ENCODE peak calls at places on chromosomes 5 and 9, in nine cellular contexts. One of them, this sample, is unnamed.

GRCh38 chr5:21219966-21220365 is 1232.0 kb upstream of the CDH18 start:
- DNase-seq in ecto neural progenitor cell: no peak
- DNase-seq in IMR-90: no peak
- DNase-seq in stimulated activated naive CD8-positive, alpha-beta T cell treated with anti-CD3 and anti-CD28 coated beads, Interleukin-15, Interleukin-2, amounts not matched to agents 100 U/mL and 50 U/mL, for 24 hours: no peak
- DNase-seq in germinal center: no peak
- DNase-seq in progenitor cell of endocrine pancreas: no peak
- DNase-seq in colonic mucosa: no peak
- DNase-seq in neural progenitor cell: no peak
- DNase-seq in activated CD8-positive, alpha-beta memory T cell treated with anti-CD3 and anti-CD28 coated beads for 48 hours: no peak
- DNase-seq in this sample: no peak

GRCh38 chr9:36803951-36804350 is 230.1 kb downstream of the PAX5 start:
- DNase-seq in IMR-90: no peak
- DNase-seq in stimulated activated naive CD8-positive, alpha-beta T cell treated with anti-CD3 and anti-CD28 coated beads, Interleukin-15, Interleukin-2, amounts not matched to agents 100 U/mL and 50 U/mL, for 24 hours: no peak
- DNase-seq in activated CD8-positive, alpha-beta memory T cell treated with anti-CD3 and anti-CD28 coated beads for 48 hours: no peak
- DNase-seq in germinal center: no peak
- DNase-seq in progenitor cell of endocrine pancreas: no peak
- DNase-seq in ecto neural progenitor cell: no peak
- DNase-seq in colonic mucosa: no peak
- DNase-seq in neural progenitor cell: no peak
- DNase-seq in this sample: no peak

GRCh38 chr5:97547999-97548797 is 365.2 kb upstream of the RIOK2 start:
- DNase-seq in neural progenitor cell: no peak
- DNase-seq in germinal center: no peak
- DNase-seq in ecto neural progenitor cell: no peak
- DNase-seq in IMR-90: no peak
- DNase-seq in progenitor cell of endocrine pancreas: no peak
- DNase-seq in activated CD8-positive, alpha-beta memory T cell treated with anti-CD3 and anti-CD28 coated beads for 48 hours: no peak
- DNase-seq in colonic mucosa: no peak
- DNase-seq in stimulated activated naive CD8-positive, alpha-beta T cell treated with anti-CD3 and anti-CD28 coated beads, Interleukin-15, Interleukin-2, amounts not matched to agents 100 U/mL and 50 U/mL, for 24 hours: no peak
- DNase-seq in this sample: no peak

GRCh38 chr5:14560091-14560595 is 21.4 kb upstream of the OTULINL start:
- DNase-seq in activated CD8-positive, alpha-beta memory T cell treated with anti-CD3 and anti-CD28 coated beads for 48 hours: no peak
- DNase-seq in progenitor cell of endocrine pancreas: no peak
- DNase-seq in stimulated activated naive CD8-positive, alpha-beta T cell treated with anti-CD3 and anti-CD28 coated beads, Interleukin-15, Interleukin-2, amounts not matched to agents 100 U/mL and 50 U/mL, for 24 hours: no peak
- DNase-seq in neural progenitor cell: peak; percentile 9
- DNase-seq in IMR-90: no peak
- DNase-seq in germinal center: no peak
- DNase-seq in ecto neural progenitor cell: no peak
- DNase-seq in colonic mucosa: peak; percentile 84
- DNase-seq in this sample: no peak

GRCh38 chr9:121353246-121353975 is 16.6 kb downstream of the STOM start:
- DNase-seq in stimulated activated naive CD8-positive, alpha-beta T cell treated with anti-CD3 and anti-CD28 coated beads, Interleukin-15, Interleukin-2, amounts not matched to agents 100 U/mL and 50 U/mL, for 24 hours: peak; percentile 37
- DNase-seq in colonic mucosa: no peak
- DNase-seq in neural progenitor cell: no peak
- DNase-seq in progenitor cell of endocrine pancreas: no peak
- DNase-seq in activated CD8-positive, alpha-beta memory T cell treated with anti-CD3 and anti-CD28 coated beads for 48 hours: peak; percentile 25
- DNase-seq in IMR-90: no peak
- DNase-seq in ecto neural progenitor cell: no peak
- DNase-seq in germinal center: no peak
- DNase-seq in this sample: peak; percentile 60

GRCh38 chr5:140576776-140577201 is 12.2 kb downstream of the SLC35A4 start:
- DNase-seq in progenitor cell of endocrine pancreas: no peak
- DNase-seq in activated CD8-positive, alpha-beta memory T cell treated with anti-CD3 and anti-CD28 coated beads for 48 hours: no peak
- DNase-seq in stimulated activated naive CD8-positive, alpha-beta T cell treated with anti-CD3 and anti-CD28 coated beads, Interleukin-15, Interleukin-2, amounts not matched to agents 100 U/mL and 50 U/mL, for 24 hours: no peak
- DNase-seq in ecto neural progenitor cell: no peak
- DNase-seq in neural progenitor cell: no peak
- DNase-seq in germinal center: no peak
- DNase-seq in IMR-90: no peak
- DNase-seq in colonic mucosa: no peak
- DNase-seq in this sample: no peak

GRCh38 chr5:75113354-75113753 is 61.0 kb upstream of the GCNT4 start:
- DNase-seq in ecto neural progenitor cell: no peak
- DNase-seq in IMR-90: no peak
- DNase-seq in colonic mucosa: no peak
- DNase-seq in stimulated activated naive CD8-positive, alpha-beta T cell treated with anti-CD3 and anti-CD28 coated beads, Interleukin-15, Interleukin-2, amounts not matched to agents 100 U/mL and 50 U/mL, for 24 hours: no peak
- DNase-seq in progenitor cell of endocrine pancreas: no peak
- DNase-seq in germinal center: no peak
- DNase-seq in neural progenitor cell: no peak
- DNase-seq in activated CD8-positive, alpha-beta memory T cell treated with anti-CD3 and anti-CD28 coated beads for 48 hours: no peak
- DNase-seq in this sample: no peak

GRCh38 chr5:29963956-29964355 is 1229.5 kb upstream of the CDH6 start:
- DNase-seq in progenitor cell of endocrine pancreas: no peak
- DNase-seq in germinal center: no peak
- DNase-seq in neural progenitor cell: peak; percentile 33
- DNase-seq in ecto neural progenitor cell: no peak
- DNase-seq in stimulated activated naive CD8-positive, alpha-beta T cell treated with anti-CD3 and anti-CD28 coated beads, Interleukin-15, Interleukin-2, amounts not matched to agents 100 U/mL and 50 U/mL, for 24 hours: no peak
- DNase-seq in IMR-90: no peak
- DNase-seq in colonic mucosa: no peak
- DNase-seq in activated CD8-positive, alpha-beta memory T cell treated with anti-CD3 and anti-CD28 coated beads for 48 hours: no peak
- DNase-seq in this sample: no peak

GRCh38 chr9:119698535-119698934 is 329.3 kb upstream of the BRINP1 start:
- DNase-seq in colonic mucosa: no peak
- DNase-seq in IMR-90: no peak
- DNase-seq in progenitor cell of endocrine pancreas: no peak
- DNase-seq in stimulated activated naive CD8-positive, alpha-beta T cell treated with anti-CD3 and anti-CD28 coated beads, Interleukin-15, Interleukin-2, amounts not matched to agents 100 U/mL and 50 U/mL, for 24 hours: no peak
- DNase-seq in neural progenitor cell: no peak
- DNase-seq in ecto neural progenitor cell: no peak
- DNase-seq in activated CD8-positive, alpha-beta memory T cell treated with anti-CD3 and anti-CD28 coated beads for 48 hours: no peak
- DNase-seq in germinal center: no peak
- DNase-seq in this sample: no peak

GRCh38 chr9:31996331-31996730 is 388.1 kb upstream of the ACO1 start:
- DNase-seq in stimulated activated naive CD8-positive, alpha-beta T cell treated with anti-CD3 and anti-CD28 coated beads, Interleukin-15, Interleukin-2, amounts not matched to agents 100 U/mL and 50 U/mL, for 24 hours: no peak
- DNase-seq in progenitor cell of endocrine pancreas: no peak
- DNase-seq in neural progenitor cell: peak; percentile 18
- DNase-seq in activated CD8-positive, alpha-beta memory T cell treated with anti-CD3 and anti-CD28 coated beads for 48 hours: no peak
- DNase-seq in IMR-90: no peak
- DNase-seq in colonic mucosa: no peak
- DNase-seq in germinal center: no peak
- DNase-seq in ecto neural progenitor cell: no peak
- DNase-seq in this sample: no peak

GRCh38 chr5:115549154-115549553 is 4.6 kb upstream of the FEM1C start:
- DNase-seq in germinal center: peak; percentile 38
- DNase-seq in colonic mucosa: no peak
- DNase-seq in ecto neural progenitor cell: no peak
- DNase-seq in IMR-90: peak; percentile 19
- DNase-seq in neural progenitor cell: peak; percentile 63
- DNase-seq in activated CD8-positive, alpha-beta memory T cell treated with anti-CD3 and anti-CD28 coated beads for 48 hours: no peak
- DNase-seq in stimulated activated naive CD8-positive, alpha-beta T cell treated with anti-CD3 and anti-CD28 coated beads, Interleukin-15, Interleukin-2, amounts not matched to agents 100 U/mL and 50 U/mL, for 24 hours: peak; percentile 23
- DNase-seq in progenitor cell of endocrine pancreas: no peak
- DNase-seq in this sample: peak; percentile 47

GRCh38 chr9:132049323-132049882 is 30.3 kb downstream of the MED27 start:
- DNase-seq in progenitor cell of endocrine pancreas: no peak
- DNase-seq in ecto neural progenitor cell: no peak
- DNase-seq in activated CD8-positive, alpha-beta memory T cell treated with anti-CD3 and anti-CD28 coated beads for 48 hours: no peak
- DNase-seq in IMR-90: no peak
- DNase-seq in colonic mucosa: no peak
- DNase-seq in stimulated activated naive CD8-positive, alpha-beta T cell treated with anti-CD3 and anti-CD28 coated beads, Interleukin-15, Interleukin-2, amounts not matched to agents 100 U/mL and 50 U/mL, for 24 hours: no peak
- DNase-seq in neural progenitor cell: no peak
- DNase-seq in germinal center: no peak
- DNase-seq in this sample: no peak

GRCh38 chr9:109168170-109168569 is 1.1 kb upstream of the FRRS1L start:
- DNase-seq in stimulated activated naive CD8-positive, alpha-beta T cell treated with anti-CD3 and anti-CD28 coated beads, Interleukin-15, Interleukin-2, amounts not matched to agents 100 U/mL and 50 U/mL, for 24 hours: no peak
- DNase-seq in progenitor cell of endocrine pancreas: no peak
- DNase-seq in neural progenitor cell: no peak
- DNase-seq in IMR-90: no peak
- DNase-seq in activated CD8-positive, alpha-beta memory T cell treated with anti-CD3 and anti-CD28 coated beads for 48 hours: no peak
- DNase-seq in colonic mucosa: no peak
- DNase-seq in germinal center: no peak
- DNase-seq in ecto neural progenitor cell: no peak
- DNase-seq in this sample: no peak

GRCh38 chr9:68964102-68964541 is 49.8 kb downstream of the PRKACG start:
- DNase-seq in stimulated activated naive CD8-positive, alpha-beta T cell treated with anti-CD3 and anti-CD28 coated beads, Interleukin-15, Interleukin-2, amounts not matched to agents 100 U/mL and 50 U/mL, for 24 hours: no peak
- DNase-seq in progenitor cell of endocrine pancreas: no peak
- DNase-seq in ecto neural progenitor cell: no peak
- DNase-seq in neural progenitor cell: no peak
- DNase-seq in germinal center: no peak
- DNase-seq in activated CD8-positive, alpha-beta memory T cell treated with anti-CD3 and anti-CD28 coated beads for 48 hours: no peak
- DNase-seq in colonic mucosa: peak; percentile 40
- DNase-seq in IMR-90: no peak
- DNase-seq in this sample: no peak

GRCh38 chr5:78920604-78921003 is 64.5 kb downstream of the ARSB start:
- DNase-seq in progenitor cell of endocrine pancreas: no peak
- DNase-seq in germinal center: no peak
- DNase-seq in IMR-90: peak; percentile 71
- DNase-seq in neural progenitor cell: no peak
- DNase-seq in colonic mucosa: no peak
- DNase-seq in stimulated activated naive CD8-positive, alpha-beta T cell treated with anti-CD3 and anti-CD28 coated beads, Interleukin-15, Interleukin-2, amounts not matched to agents 100 U/mL and 50 U/mL, for 24 hours: no peak
- DNase-seq in ecto neural progenitor cell: no peak
- DNase-seq in activated CD8-positive, alpha-beta memory T cell treated with anti-CD3 and anti-CD28 coated beads for 48 hours: no peak
- DNase-seq in this sample: no peak

GRCh38 chr5:42858031-42858643 is 46.4 kb upstream of the SELENOP start:
- DNase-seq in germinal center: no peak
- DNase-seq in IMR-90: no peak
- DNase-seq in colonic mucosa: no peak
- DNase-seq in neural progenitor cell: no peak
- DNase-seq in activated CD8-positive, alpha-beta memory T cell treated with anti-CD3 and anti-CD28 coated beads for 48 hours: no peak
- DNase-seq in stimulated activated naive CD8-positive, alpha-beta T cell treated with anti-CD3 and anti-CD28 coated beads, Interleukin-15, Interleukin-2, amounts not matched to agents 100 U/mL and 50 U/mL, for 24 hours: no peak
- DNase-seq in progenitor cell of endocrine pancreas: no peak
- DNase-seq in ecto neural progenitor cell: no peak
- DNase-seq in this sample: no peak

GRCh38 chr5:120546922-120547321 is 82.8 kb downstream of the PRR16 start:
- DNase-seq in neural progenitor cell: no peak
- DNase-seq in IMR-90: no peak
- DNase-seq in germinal center: no peak
- DNase-seq in progenitor cell of endocrine pancreas: no peak
- DNase-seq in ecto neural progenitor cell: no peak
- DNase-seq in colonic mucosa: no peak
- DNase-seq in stimulated activated naive CD8-positive, alpha-beta T cell treated with anti-CD3 and anti-CD28 coated beads, Interleukin-15, Interleukin-2, amounts not matched to agents 100 U/mL and 50 U/mL, for 24 hours: no peak
- DNase-seq in activated CD8-positive, alpha-beta memory T cell treated with anti-CD3 and anti-CD28 coated beads for 48 hours: no peak
- DNase-seq in this sample: no peak

GRCh38 chr9:18477121-18477705 is 3.3 kb downstream of the ADAMTSL1 start:
- DNase-seq in IMR-90: no peak
- DNase-seq in progenitor cell of endocrine pancreas: no peak
- DNase-seq in activated CD8-positive, alpha-beta memory T cell treated with anti-CD3 and anti-CD28 coated beads for 48 hours: no peak
- DNase-seq in germinal center: no peak
- DNase-seq in colonic mucosa: no peak
- DNase-seq in neural progenitor cell: no peak
- DNase-seq in ecto neural progenitor cell: no peak
- DNase-seq in stimulated activated naive CD8-positive, alpha-beta T cell treated with anti-CD3 and anti-CD28 coated beads, Interleukin-15, Interleukin-2, amounts not matched to agents 100 U/mL and 50 U/mL, for 24 hours: no peak
- DNase-seq in this sample: no peak

GRCh38 chr9:89149726-89150125 is 28.9 kb downstream of the SHC3 start:
- DNase-seq in ecto neural progenitor cell: no peak
- DNase-seq in germinal center: no peak
- DNase-seq in progenitor cell of endocrine pancreas: no peak
- DNase-seq in colonic mucosa: no peak
- DNase-seq in activated CD8-positive, alpha-beta memory T cell treated with anti-CD3 and anti-CD28 coated beads for 48 hours: no peak
- DNase-seq in neural progenitor cell: no peak
- DNase-seq in stimulated activated naive CD8-positive, alpha-beta T cell treated with anti-CD3 and anti-CD28 coated beads, Interleukin-15, Interleukin-2, amounts not matched to agents 100 U/mL and 50 U/mL, for 24 hours: no peak
- DNase-seq in IMR-90: peak; percentile 82
- DNase-seq in this sample: no peak